ENCODE peak calls at places on chromosome 5, in seven cellular contexts. M is MM.1S, A is colonic mucosa, Z is HCT116, L is PC-3, R is psoas muscle, G is IMR-90. C is an unnamed sample.

GRCh38 chr5:2902742-2903297 is 151.3 kb upstream of the IRX2 start:
- DNase-seq in M (no peak), A (no peak), Z (no peak), L (no peak), R (no peak), G (no peak), C (no peak)

GRCh38 chr5:106873558-106873957 is 797.2 kb downstream of the EFNA5 start:
- DNase-seq in M (no peak), A (peak; percentile 79), Z (no peak), L (peak; percentile 60), R (no peak), G (no peak), C (no peak)

GRCh38 chr5:6154216-6154615 is 224.1 kb downstream of the MED10 start:
- DNase-seq in M (no peak), A (no peak), Z (no peak), L (no peak), R (no peak), G (no peak), C (no peak)

GRCh38 chr5:37248970-37249819 is at the start of gene CPLANE1:
- DNase-seq in M (peak; percentile 63), A (peak; percentile 67), Z (no peak), L (peak; percentile 74), R (peak; percentile 88), G (peak; percentile 74), C (peak; percentile 88)

GRCh38 chr5:148374693-148375360 is 8.9 kb upstream of the FBXO38 start:
- DNase-seq in M (peak; percentile 71), A (peak; percentile 52), Z (peak; percentile 45), L (peak; percentile 85), R (no peak), G (peak; percentile 65), C (no peak)

GRCh38 chr5:39624268-39624886 is 199.6 kb upstream of the DAB2 start:
- DNase-seq in M (no peak), A (peak; percentile 85), Z (peak; percentile 58), L (peak; percentile 97), R (no peak), G (peak; percentile 8), C (no peak)

GRCh38 chr5:159230657-159231056 is 21.3 kb upstream of the RNF145 start:
- DNase-seq in M (no peak), A (no peak), Z (no peak), L (no peak), R (no peak), G (no peak), C (no peak)

GRCh38 chr5:107670927-107671741 is at the start of gene EFNA5:
- DNase-seq in M (peak; percentile 74), A (peak; percentile 64), Z (peak; percentile 26), L (peak; percentile 55), R (peak; percentile 57), G (peak; percentile 46), C (no peak)

GRCh38 chr5:56172225-56172624 is 60.9 kb downstream of the ANKRD55 start:
- DNase-seq in M (no peak), A (no peak), Z (no peak), L (peak; percentile 3), R (no peak), G (peak; percentile 59), C (no peak)

GRCh38 chr5:107565791-107566536 is 104.8 kb downstream of the EFNA5 start:
- DNase-seq in M (no peak), A (no peak), Z (no peak), L (no peak), R (no peak), G (no peak), C (no peak)

GRCh38 chr5:178123094-178123986 is 7.5 kb upstream of the RMND5B start:
- DNase-seq in M (no peak), A (no peak), Z (no peak), L (no peak), R (no peak), G (no peak), C (no peak)

GRCh38 chr5:1424716-1425115 is 20.5 kb downstream of the SLC6A3 start:
- DNase-seq in M (no peak), A (no peak), Z (no peak), L (no peak), R (peak; percentile 3), G (no peak), C (no peak)

GRCh38 chr5:135505973-135506372 is 29.8 kb downstream of the NEUROG1 start:
- DNase-seq in M (no peak), A (no peak), Z (no peak), L (peak; percentile 34), R (no peak), G (peak; percentile 25), C (peak; percentile 32)

GRCh38 chr5:17267099-17267498 is 49.7 kb downstream of the BASP1 start:
- DNase-seq in M (no peak), A (no peak), Z (no peak), L (no peak), R (no peak), G (peak; percentile 65), C (no peak)
- H3K4me1 ChIP-seq in M (no peaks in the 10 kb centered on the region), A (no peaks in the 10 kb centered on the region), Z (no peaks in the 10 kb centered on the region), L (peaks cover 3% of the 10 kb centered on the region), R (no peaks in the 10 kb centered on the region), G (peaks cover 9% of the 10 kb centered on the region), C (peaks cover 24% of the 10 kb centered on the region)

DNA sequence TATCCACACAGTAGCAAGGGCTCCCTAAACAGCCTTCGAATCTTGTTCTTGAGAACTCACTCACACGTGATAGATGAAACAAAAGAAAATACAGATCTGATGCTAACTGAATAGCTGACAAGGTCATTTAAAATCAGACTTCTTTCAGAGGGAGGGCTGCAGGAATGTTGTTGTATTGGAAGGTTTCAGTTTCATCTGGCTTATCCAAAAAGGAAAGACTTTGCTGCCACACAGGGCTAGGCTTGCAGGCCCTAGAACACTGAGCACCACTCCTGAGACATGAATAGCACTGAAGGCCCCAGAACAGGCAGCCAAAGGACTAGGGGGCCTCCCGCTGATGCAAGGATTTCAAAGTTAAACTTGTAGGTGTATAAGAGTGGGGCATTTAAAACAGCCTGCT is 3.1 kb downstream of the CD180 start:
- DNase-seq in M (no peak), A (no peak), Z (no peak), L (no peak), R (no peak), G (no peak), C (no peak)
- H3K4me3 ChIP-seq in M (no peak overlapping the region), A (no peak overlapping the region), Z (no peak overlapping the region), L (no peak overlapping the region), R (no peak overlapping the region), G (no peak overlapping the region), C (no peak overlapping the region)

DNA sequence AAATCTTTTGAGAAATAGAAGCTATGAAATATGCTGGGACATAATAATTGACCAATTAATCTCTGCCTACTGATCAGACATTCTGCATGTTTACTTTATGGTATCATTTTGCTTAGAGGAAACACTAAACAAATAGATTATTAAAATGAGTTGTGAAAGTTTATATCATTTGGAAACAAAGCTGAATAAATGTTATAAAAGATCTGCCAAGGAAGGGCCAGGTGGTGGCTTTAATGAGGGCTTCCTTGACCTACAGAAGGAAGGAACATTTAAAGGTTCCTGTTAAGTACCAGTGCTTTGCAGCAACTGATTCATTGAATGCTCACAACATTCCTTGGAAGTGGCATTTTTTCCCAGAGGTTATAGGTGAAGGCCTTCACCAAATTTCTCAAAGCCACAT is 250.8 kb downstream of the GABRB2 start:
- DNase-seq in M (no peak), A (no peak), Z (no peak), L (no peak), R (no peak), G (no peak), C (no peak)
- H3K27ac ChIP-seq in M (no peak overlapping the region), A (no peak overlapping the region), Z (no peak overlapping the region), L (no peak overlapping the region), R (no peak overlapping the region), G (no peak overlapping the region), C (no peak overlapping the region)

GRCh38 chr5:172802013-172802584 is 31.1 kb upstream of the DUSP1 start:
- DNase-seq in M (no peak), A (no peak), Z (no peak), L (no peak), R (no peak), G (no peak), C (no peak)
- H3K4me1 ChIP-seq in M (peaks cover 7% of the 10 kb centered on the region), A (no peaks in the 10 kb centered on the region), Z (peaks cover 54% of the 10 kb centered on the region), L (peaks cover 59% of the 10 kb centered on the region), R (peaks cover 6% of the 10 kb centered on the region), G (peaks cover 43% of the 10 kb centered on the region), C (peaks cover 63% of the 10 kb centered on the region)

C was measured in SJSA1.